ENCODE peak calls at places on chromosome X, in five cellular contexts. T is K562, E is HCT116, M is GM12878, G is HepG2. V is an unnamed sample.

GRCh38 chrX:154349359-154349935 is 25.0 kb downstream of the FLNA start:
- DNase-seq in M (no peak), T (no peak), G (no peak), E (no peak), V (no peak)

GRCh38 chrX:8364369-8365141 is 100.1 kb upstream of the VCX3B start:
- DNase-seq in T (peak; percentile 1), M (no peak), G (peak; percentile 2), E (no peak), V (no peak)

GRCh38 chrX:45003080-45003479 is 130.1 kb downstream of the KDM6A start:
- DNase-seq in G (no peak), E (no peak), M (no peak), T (no peak), V (no peak)

GRCh38 chrX:40104649-40105015 is 6.9 kb upstream of the BCOR start:
- DNase-seq in T (no peak), E (no peak), M (no peak), G (no peak), V (peak; percentile 30)

GRCh38 chrX:63810746-63811145 is 25.7 kb upstream of the ARHGEF9 start:
- DNase-seq in E (no peak), M (no peak), T (no peak), G (no peak), V (no peak)

GRCh38 chrX:26558719-26559386 is 342.9 kb downstream of the MAGEB5 start:
- DNase-seq in G (no peak), E (no peak), M (no peak), T (no peak), V (no peak)

GRCh38 chrX:87736576-87736975 is 219.0 kb downstream of the KLHL4 start:
- DNase-seq in E (no peak), M (no peak), G (no peak), T (no peak), V (no peak)

GRCh38 chrX:5791721-5792120 is 436.9 kb downstream of the NLGN4X start:
- DNase-seq in T (no peak), M (no peak), G (no peak), E (no peak), V (no peak)

GRCh38 chrX:85379174-85379907 is at the start of gene POF1B:
- DNase-seq in T (no peak), M (peak; percentile 23), G (no peak), E (no peak), V (no peak)

GRCh38 chrX:154351183-154352011 is 23.0 kb downstream of the FLNA start:
- DNase-seq in E (no peak), M (no peak), G (no peak), T (no peak), V (no peak)

GRCh38 chrX:154490021-154490413 is 412 bp downstream of the SLC10A3 start:
- DNase-seq in G (no peak), T (peak; percentile 28), E (no peak), M (no peak), V (peak; percentile 2)

GRCh38 chrX:71846429-71846828 is 64.2 kb upstream of the NHSL2 start:
- DNase-seq in M (no peak), T (no peak), G (peak; percentile 0), E (no peak), V (peak; percentile 2)

GRCh38 chrX:2875798-2876399 is 47.2 kb downstream of the GYG2 start:
- DNase-seq in E (no peak), M (no peak), G (peak; percentile 18), T (no peak), V (no peak)

GRCh38 chrX:103629295-103630170 is 758 bp downstream of the TCEAL1 start:
- DNase-seq in E (no peak), M (no peak), G (peak; percentile 39), T (peak; percentile 28), V (peak; percentile 78)

GRCh38 chrX:790780-791360 is 160.3 kb downstream of the SHOX start:
- DNase-seq in E (no peak), M (no peak), T (no peak), G (no peak), V (no peak)

GRCh38 chrX:38917954-38918353 is 116.7 kb downstream of the MID1IP1 start:
- DNase-seq in E (no peak), T (no peak), M (no peak), G (no peak), V (no peak)

GRCh38 chrX:53288173-53288572 is 6.8 kb upstream of the IQSEC2 start:
- DNase-seq in G (no peak), E (no peak), T (peak; percentile 64), M (no peak), V (no peak)

GRCh38 chrX:128142745-128143144 is 90.5 kb upstream of the ACTRT1 start:
- DNase-seq in G (no peak), E (no peak), T (no peak), M (no peak), V (no peak)

GRCh38 chrX:115428011-115428410 is 133.0 kb upstream of the PLS3 start:
- DNase-seq in G (no peak), E (no peak), T (no peak), M (no peak), V (no peak)

GRCh38 chrX:101091817-101092216 is 6.2 kb upstream of the CENPI start:
- DNase-seq in G (no peak), T (no peak), M (no peak), E (no peak), V (no peak)

DNA sequence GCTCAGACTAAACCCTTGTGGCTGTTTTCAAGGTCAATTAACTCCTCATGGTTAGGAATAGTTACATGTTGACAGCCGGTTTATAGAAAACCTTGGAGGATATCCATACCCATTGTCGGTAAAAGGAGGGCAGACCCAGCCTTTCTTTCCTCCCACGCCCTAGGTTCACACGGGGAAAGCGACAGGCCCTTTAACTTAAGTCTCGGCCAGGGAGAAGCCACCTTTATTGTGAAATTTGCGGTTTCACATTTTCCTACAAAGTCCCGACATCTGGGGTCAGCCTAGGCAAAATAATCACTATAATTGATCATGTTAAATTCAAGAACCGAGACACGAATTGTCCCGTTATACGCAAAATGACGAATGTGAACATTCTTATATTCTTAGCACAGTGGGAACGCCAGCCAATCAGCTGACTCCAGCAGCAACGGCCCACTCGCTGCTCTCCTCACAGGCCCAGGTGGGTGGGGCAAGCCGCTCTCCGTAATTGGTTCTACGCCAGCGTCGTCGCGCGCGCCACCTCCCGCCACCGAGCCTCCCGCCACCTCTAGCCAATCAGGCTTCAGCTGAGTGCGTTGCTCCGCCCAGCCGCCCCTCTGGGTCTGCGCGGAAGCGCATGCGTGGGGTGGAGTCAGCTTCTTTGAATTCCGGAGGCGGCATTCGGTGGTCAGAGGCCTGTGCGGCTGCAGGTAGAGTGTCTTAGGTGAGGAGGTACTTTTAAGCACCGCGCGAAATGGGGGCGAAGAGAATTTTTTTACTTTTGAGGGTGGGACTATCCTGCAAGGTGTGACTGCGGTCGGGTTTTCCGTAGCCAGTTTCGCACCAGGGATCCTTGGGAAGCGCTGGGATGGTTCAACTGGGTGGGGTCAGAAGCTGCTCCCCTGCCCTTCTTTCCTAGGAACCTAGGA is at the start of gene CENPI:
- DNase-seq in E (peak; percentile 81), T (peak; percentile 98), M (peak; percentile 74), G (peak; percentile 83), V (peak; percentile 96)
- TF ChIP-seq POLR2A in E (no peak), T (peak; percentile 74), M (peak; percentile 63), G (peak; percentile 61), V (peak; percentile 79)

DNA sequence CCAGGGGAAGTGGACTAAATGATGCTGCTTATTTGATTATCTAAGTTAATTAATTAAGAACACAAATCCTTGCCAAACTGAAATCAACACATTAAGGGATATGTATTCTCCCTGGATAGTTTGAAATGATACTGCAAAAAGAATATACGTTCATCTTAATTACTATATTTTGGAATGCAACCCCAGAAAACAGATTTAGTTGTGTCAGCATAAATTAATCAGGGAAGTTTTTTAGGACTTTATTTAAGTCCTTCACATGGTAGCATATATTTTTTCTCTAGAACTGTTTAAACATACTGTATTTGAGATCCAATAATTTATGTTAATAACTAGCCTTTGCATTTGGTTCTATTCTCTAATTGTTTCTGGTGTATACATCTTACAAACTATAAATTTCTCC is 52.5 kb downstream of the NRK start:
- DNase-seq in G (no peak), T (no peak), M (no peak), E (no peak), V (no peak)
- H3K79me2 ChIP-seq in G (no peaks in the 10 kb centered on the region), T (no peaks in the 10 kb centered on the region), M (no peaks in the 10 kb centered on the region), E (no peaks in the 10 kb centered on the region), V (no peaks in the 10 kb centered on the region)

GRCh38 chrX:12771445-12772069 is 19.7 kb upstream of the PRPS2 start:
- DNase-seq in E (peak; percentile 44), M (peak; percentile 20), G (no peak), T (peak; percentile 71), V (peak; percentile 33)
- TF ChIP-seq POLR2A in E (no peak), M (no peak), G (no peak), T (no peak), V (no peak)

GRCh38 chrX:47198026-47198686 is 4.5 kb downstream of the UBA1 start:
- DNase-seq in G (no peak), M (no peak), T (no peak), E (no peak), V (no peak)

GRCh38 chrX:47200385-47201150 is 6.9 kb downstream of the UBA1 start:
- DNase-seq in G (peak; percentile 42), E (no peak), T (no peak), M (no peak), V (no peak)

GRCh38 chrX:47198687-47199080 is 5.1 kb downstream of the UBA1 start:
- DNase-seq in T (no peak), E (no peak), M (no peak), G (no peak), V (no peak)

GRCh38 chrX:47197526-47197925 is 3.9 kb downstream of the UBA1 start:
- DNase-seq in G (no peak), E (no peak), T (no peak), M (no peak), V (no peak)

DNA sequence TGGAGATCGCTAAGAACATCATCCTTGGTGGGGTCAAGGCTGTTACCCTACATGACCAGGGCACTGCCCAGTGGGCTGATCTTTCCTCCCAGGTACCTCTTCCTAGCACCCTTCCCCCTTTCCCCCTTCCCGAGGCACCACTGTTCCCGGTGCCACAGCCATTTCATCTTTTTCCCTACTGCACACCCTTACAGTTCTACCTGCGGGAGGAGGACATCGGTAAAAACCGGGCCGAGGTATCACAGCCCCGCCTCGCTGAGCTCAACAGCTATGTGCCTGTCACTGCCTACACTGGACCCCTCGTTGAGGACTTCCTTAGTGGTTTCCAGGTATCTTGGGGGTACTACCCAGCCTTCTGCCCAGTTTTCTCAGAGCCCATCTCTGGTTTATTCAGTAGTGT is 5.7 kb downstream of the UBA1 start:
- DNase-seq in E (no peak), T (no peak), G (no peak), M (no peak), V (no peak)
- H3K79me2 ChIP-seq in E (peaks cover 68% of the 10 kb centered on the region), T (peaks cover 34% of the 10 kb centered on the region), G (peaks cover 39% of the 10 kb centered on the region), M (peaks cover 38% of the 10 kb centered on the region), V (peaks cover 53% of the 10 kb centered on the region)